ENCODE peak calls at places on chromosomes 7 and 10, in ten cellular contexts. One of them, this sample, is unnamed.

GRCh38 chr10:121774404-121774803 is 153.4 kb downstream of the ATE1 start:
- DNase-seq in suprapubic skin: no peak
- DNase-seq in A549: no peak
- DNase-seq in sigmoid colon: no peak
- DNase-seq in ovary: no peak
- DNase-seq in H1: no peak
- DNase-seq in transverse colon: no peak
- DNase-seq in stomach: no peak
- DNase-seq in HepG2: peak; percentile 25
- DNase-seq in GM12878: no peak
- DNase-seq in this sample: no peak

GRCh38 chr7:121153995-121154394 is 165.5 kb downstream of the CPED1 start:
- DNase-seq in A549: no peak
- DNase-seq in suprapubic skin: no peak
- DNase-seq in ovary: no peak
- DNase-seq in GM12878: no peak
- DNase-seq in stomach: no peak
- DNase-seq in H1: no peak
- DNase-seq in transverse colon: no peak
- DNase-seq in HepG2: no peak
- DNase-seq in sigmoid colon: no peak
- DNase-seq in this sample: no peak

GRCh38 chr10:3071405-3072198 is 4.3 kb downstream of the PFKP start:
- DNase-seq in HepG2: no peak
- DNase-seq in transverse colon: no peak
- DNase-seq in A549: peak; percentile 95
- DNase-seq in suprapubic skin: no peak
- DNase-seq in stomach: no peak
- DNase-seq in H1: no peak
- DNase-seq in ovary: no peak
- DNase-seq in GM12878: no peak
- DNase-seq in sigmoid colon: no peak
- DNase-seq in this sample: no peak

GRCh38 chr7:123054357-123055133 is 59.0 kb upstream of the TAS2R16 start:
- DNase-seq in H1: peak; percentile 29
- DNase-seq in ovary: no peak
- DNase-seq in suprapubic skin: no peak
- DNase-seq in A549: no peak
- DNase-seq in sigmoid colon: no peak
- DNase-seq in GM12878: no peak
- DNase-seq in stomach: peak; percentile 29
- DNase-seq in HepG2: peak; percentile 29
- DNase-seq in transverse colon: no peak
- DNase-seq in this sample: no peak

GRCh38 chr7:64313740-64314491 is at the start of gene ZNF736:
- DNase-seq in stomach: peak; percentile 89
- DNase-seq in suprapubic skin: peak; percentile 95
- DNase-seq in A549: no peak
- DNase-seq in HepG2: no peak
- DNase-seq in ovary: peak; percentile 82
- DNase-seq in transverse colon: peak; percentile 91
- DNase-seq in H1: no peak
- DNase-seq in GM12878: peak; percentile 79
- DNase-seq in sigmoid colon: peak; percentile 95
- DNase-seq in this sample: peak; percentile 81

GRCh38 chr7:44078521-44078920 is 3.8 kb downstream of the POLM start:
- DNase-seq in GM12878: no peak
- DNase-seq in ovary: no peak
- DNase-seq in sigmoid colon: no peak
- DNase-seq in A549: no peak
- DNase-seq in transverse colon: no peak
- DNase-seq in H1: no peak
- DNase-seq in suprapubic skin: no peak
- DNase-seq in HepG2: no peak
- DNase-seq in stomach: no peak
- DNase-seq in this sample: no peak

GRCh38 chr10:15719062-15719898 is 442 bp downstream of the ITGA8 start:
- DNase-seq in H1: no peak
- DNase-seq in ovary: no peak
- DNase-seq in A549: no peak
- DNase-seq in GM12878: no peak
- DNase-seq in suprapubic skin: no peak
- DNase-seq in sigmoid colon: no peak
- DNase-seq in stomach: no peak
- DNase-seq in HepG2: no peak
- DNase-seq in transverse colon: peak; percentile 27
- DNase-seq in this sample: no peak

GRCh38 chr7:151735186-151735853 is 141.6 kb downstream of the PRKAG2 start:
- DNase-seq in ovary: no peak
- DNase-seq in suprapubic skin: no peak
- DNase-seq in sigmoid colon: no peak
- DNase-seq in GM12878: no peak
- DNase-seq in HepG2: no peak
- DNase-seq in H1: no peak
- DNase-seq in transverse colon: no peak
- DNase-seq in stomach: no peak
- DNase-seq in A549: no peak
- DNase-seq in this sample: no peak

GRCh38 chr7:68440870-68441269 is 1157.4 kb upstream of the AUTS2 start:
- DNase-seq in ovary: no peak
- DNase-seq in HepG2: no peak
- DNase-seq in GM12878: no peak
- DNase-seq in sigmoid colon: no peak
- DNase-seq in H1: no peak
- DNase-seq in stomach: no peak
- DNase-seq in suprapubic skin: no peak
- DNase-seq in transverse colon: no peak
- DNase-seq in A549: no peak
- DNase-seq in this sample: no peak

GRCh38 chr7:132419538-132419937 is 156.7 kb downstream of the PLXNA4 start:
- DNase-seq in GM12878: no peak
- DNase-seq in transverse colon: no peak
- DNase-seq in H1: no peak
- DNase-seq in sigmoid colon: no peak
- DNase-seq in suprapubic skin: no peak
- DNase-seq in ovary: no peak
- DNase-seq in HepG2: no peak
- DNase-seq in stomach: no peak
- DNase-seq in A549: no peak
- DNase-seq in this sample: no peak

GRCh38 chr10:21340341-21340740 is 185.1 kb downstream of the SKIDA1 start:
- DNase-seq in H1: no peak
- DNase-seq in sigmoid colon: no peak
- DNase-seq in GM12878: no peak
- DNase-seq in suprapubic skin: peak; percentile 6
- DNase-seq in ovary: no peak
- DNase-seq in transverse colon: no peak
- DNase-seq in stomach: no peak
- DNase-seq in HepG2: no peak
- DNase-seq in A549: no peak
- DNase-seq in this sample: no peak

GRCh38 chr10:78202386-78202785 is 168.7 kb downstream of the RPS24 start:
- DNase-seq in HepG2: no peak
- DNase-seq in ovary: no peak
- DNase-seq in stomach: no peak
- DNase-seq in transverse colon: no peak
- DNase-seq in H1: no peak
- DNase-seq in sigmoid colon: no peak
- DNase-seq in A549: no peak
- DNase-seq in GM12878: no peak
- DNase-seq in suprapubic skin: no peak
- DNase-seq in this sample: no peak

GRCh38 chr7:110309941-110310340 is 781.0 kb upstream of the LRRN3 start:
- DNase-seq in H1: no peak
- DNase-seq in sigmoid colon: no peak
- DNase-seq in GM12878: no peak
- DNase-seq in stomach: no peak
- DNase-seq in suprapubic skin: no peak
- DNase-seq in A549: no peak
- DNase-seq in ovary: no peak
- DNase-seq in HepG2: no peak
- DNase-seq in transverse colon: no peak
- DNase-seq in this sample: no peak

GRCh38 chr7:8829100-8829499 is 395.7 kb downstream of the NXPH1 start:
- DNase-seq in transverse colon: no peak
- DNase-seq in suprapubic skin: no peak
- DNase-seq in A549: no peak
- DNase-seq in stomach: no peak
- DNase-seq in sigmoid colon: no peak
- DNase-seq in HepG2: no peak
- DNase-seq in GM12878: no peak
- DNase-seq in H1: no peak
- DNase-seq in ovary: no peak
- DNase-seq in this sample: no peak

GRCh38 chr10:125482637-125483036 is 200.3 kb downstream of the TEX36 start:
- DNase-seq in transverse colon: no peak
- DNase-seq in ovary: no peak
- DNase-seq in stomach: no peak
- DNase-seq in A549: no peak
- DNase-seq in sigmoid colon: no peak
- DNase-seq in GM12878: no peak
- DNase-seq in HepG2: no peak
- DNase-seq in suprapubic skin: no peak
- DNase-seq in H1: no peak
- DNase-seq in this sample: no peak

DNA sequence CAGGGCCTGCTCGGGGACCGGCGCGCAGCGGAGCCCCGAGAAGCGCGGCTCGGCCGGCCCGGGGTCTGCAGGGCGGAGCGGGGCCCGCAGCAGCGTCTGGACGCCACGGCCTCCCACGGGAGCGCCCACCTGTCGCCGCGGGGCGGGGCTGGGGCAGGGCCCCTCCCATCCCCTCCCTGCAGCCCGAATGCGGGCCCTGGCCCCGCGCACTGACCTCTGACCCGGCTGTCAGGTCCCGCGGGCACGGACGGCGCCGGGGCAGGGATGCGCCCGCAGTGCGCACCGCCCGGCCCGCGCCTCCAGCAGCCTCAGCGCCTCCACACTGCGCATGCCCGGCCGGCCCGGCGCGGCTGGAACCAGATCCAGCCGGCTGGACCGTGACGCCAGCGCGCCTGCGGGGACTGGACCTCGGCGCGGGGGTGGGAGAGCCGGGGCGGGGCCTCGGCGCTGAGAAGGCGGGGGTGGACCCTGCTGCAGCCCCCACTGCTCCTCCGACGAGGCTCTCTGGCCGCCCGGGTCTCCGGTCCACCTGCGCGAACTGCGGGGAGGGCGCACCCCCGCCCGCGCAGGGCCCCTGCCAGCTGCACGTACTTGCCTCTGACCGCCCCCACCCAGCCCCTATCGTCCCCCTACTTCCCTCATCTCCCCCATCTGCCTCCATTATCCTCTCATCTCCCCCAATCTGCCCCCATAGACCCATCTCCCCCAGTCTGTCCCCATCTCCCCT is 16.1 kb upstream of the GPR146 start:
- DNase-seq in ovary: peak; percentile 94
- DNase-seq in H1: peak; percentile 36
- DNase-seq in sigmoid colon: peak; percentile 95
- DNase-seq in A549: peak; percentile 87
- DNase-seq in HepG2: peak; percentile 75
- DNase-seq in stomach: peak; percentile 93
- DNase-seq in suprapubic skin: peak; percentile 89
- DNase-seq in GM12878: no peak
- DNase-seq in transverse colon: peak; percentile 93
- DNase-seq in this sample: peak; percentile 86
- TF ChIP-seq POLR2A in ovary: peak; percentile 88
- TF ChIP-seq POLR2A in H1: peak; percentile 61
- TF ChIP-seq POLR2A in sigmoid colon: no peak
- TF ChIP-seq POLR2A in A549: peak; percentile 60
- TF ChIP-seq POLR2A in HepG2: no peak
- TF ChIP-seq POLR2A in stomach: no peak
- TF ChIP-seq POLR2A in suprapubic skin: no peak
- TF ChIP-seq POLR2A in GM12878: peak; percentile 84
- TF ChIP-seq POLR2A in transverse colon: peak; percentile 36
- TF ChIP-seq POLR2A in this sample: peak; percentile 98

GRCh38 chr7:55111007-55111406 is 92.2 kb downstream of the EGFR start:
- DNase-seq in stomach: no peak
- DNase-seq in transverse colon: no peak
- DNase-seq in HepG2: no peak
- DNase-seq in H1: no peak
- DNase-seq in suprapubic skin: no peak
- DNase-seq in sigmoid colon: no peak
- DNase-seq in A549: no peak
- DNase-seq in GM12878: no peak
- DNase-seq in ovary: no peak
- DNase-seq in this sample: no peak
- TF ChIP-seq EP300 in stomach: no peak
- TF ChIP-seq EP300 in transverse colon: no peak
- TF ChIP-seq EP300 in HepG2: no peak
- TF ChIP-seq EP300 in H1: no peak
- TF ChIP-seq EP300 in suprapubic skin: no peak
- TF ChIP-seq EP300 in sigmoid colon: no peak
- TF ChIP-seq EP300 in A549: no peak
- TF ChIP-seq EP300 in GM12878: no peak
- TF ChIP-seq EP300 in ovary: no peak
- TF ChIP-seq EP300 in this sample: no peak

GRCh38 chr7:146894927-146895326 is 778.3 kb downstream of the CNTNAP2 start:
- DNase-seq in A549: no peak
- DNase-seq in stomach: no peak
- DNase-seq in transverse colon: no peak
- DNase-seq in H1: no peak
- DNase-seq in HepG2: no peak
- DNase-seq in suprapubic skin: no peak
- DNase-seq in GM12878: no peak
- DNase-seq in sigmoid colon: no peak
- DNase-seq in ovary: no peak
- DNase-seq in this sample: no peak
- TF ChIP-seq POLR2A in A549: no peak
- TF ChIP-seq POLR2A in stomach: no peak
- TF ChIP-seq POLR2A in transverse colon: no peak
- TF ChIP-seq POLR2A in H1: no peak
- TF ChIP-seq POLR2A in HepG2: no peak
- TF ChIP-seq POLR2A in suprapubic skin: no peak
- TF ChIP-seq POLR2A in GM12878: no peak
- TF ChIP-seq POLR2A in sigmoid colon: no peak
- TF ChIP-seq POLR2A in ovary: no peak
- TF ChIP-seq POLR2A in this sample: no peak

DNA sequence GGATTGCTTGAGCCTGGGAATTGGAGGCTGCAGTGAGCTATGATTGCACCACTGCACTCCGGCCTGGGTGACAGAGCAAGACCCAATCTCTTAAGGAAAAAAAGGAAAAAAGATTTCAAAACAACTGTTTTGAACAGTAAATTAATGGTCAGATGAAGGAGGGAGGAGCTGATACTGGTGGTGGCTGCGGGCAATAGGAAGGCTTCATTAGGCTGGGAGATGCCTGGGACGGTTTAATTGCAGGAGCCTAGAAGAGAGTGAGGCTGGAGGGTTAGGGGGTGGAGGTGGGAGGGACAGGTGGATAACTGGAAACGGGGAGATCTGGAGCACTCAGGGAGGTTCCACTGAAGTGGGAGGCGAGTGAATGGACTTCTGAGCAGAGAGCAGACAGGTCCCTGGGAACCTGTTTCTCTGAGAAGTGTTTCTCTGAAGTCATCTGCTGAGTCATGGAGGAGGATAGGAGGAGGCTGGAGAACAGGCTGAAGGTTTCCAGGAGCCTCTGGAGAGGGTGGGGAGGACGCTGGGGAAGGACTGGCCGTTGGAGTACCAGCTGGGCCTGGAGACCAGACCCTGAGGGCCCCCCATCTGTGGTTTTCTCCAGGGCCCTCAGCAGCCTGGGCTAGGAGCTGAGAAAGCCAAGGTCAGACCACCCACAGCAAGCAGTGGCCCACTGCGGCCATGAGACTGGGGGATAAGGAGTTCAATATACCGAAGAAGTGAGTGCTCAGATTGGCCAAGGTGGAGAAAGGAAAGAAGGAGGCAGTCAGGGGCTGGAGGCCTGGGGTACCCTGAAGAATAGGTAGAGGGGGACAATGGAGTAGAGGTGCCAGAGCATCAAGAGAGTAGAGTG is 14.4 kb upstream of the YWHAG start:
- DNase-seq in suprapubic skin: no peak
- DNase-seq in A549: peak; percentile 83
- DNase-seq in transverse colon: no peak
- DNase-seq in HepG2: no peak
- DNase-seq in H1: no peak
- DNase-seq in sigmoid colon: no peak
- DNase-seq in ovary: no peak
- DNase-seq in stomach: no peak
- DNase-seq in GM12878: no peak
- DNase-seq in this sample: no peak
- TF ChIP-seq EP300 in suprapubic skin: no peak
- TF ChIP-seq EP300 in A549: no peak
- TF ChIP-seq EP300 in transverse colon: no peak
- TF ChIP-seq EP300 in HepG2: no peak
- TF ChIP-seq EP300 in H1: no peak
- TF ChIP-seq EP300 in sigmoid colon: no peak
- TF ChIP-seq EP300 in ovary: no peak
- TF ChIP-seq EP300 in stomach: no peak
- TF ChIP-seq EP300 in GM12878: no peak
- TF ChIP-seq EP300 in this sample: no peak

This sample was measured in tibial nerve.